ENCODE peak calls at places on chromosome 21, in five cellular contexts. Z, M, R, L and T are unnamed samples.
A peak's percentile ranks its signal among the peaks of the same experiment; 100 is the strongest.

GRCh38 chr21:36508948-36509347 is 29.0 kb upstream of the CLDN14 start:
- DNase-seq in M (peak; percentile 36), R (no peak), Z (no peak), L (no peak), T (no peak)

GRCh38 chr21:27802816-27803475 is 836.1 kb upstream of the ADAMTS5 start:
- DNase-seq in L (no peak), R (no peak), M (peak; percentile 70), Z (peak; percentile 50), T (no peak)

GRCh38 chr21:29053011-29053553 is 20.4 kb downstream of the CCT8 start:
- DNase-seq in M (no peak), L (no peak), R (no peak), Z (no peak), T (no peak)

GRCh38 chr21:20024727-20025126 is 973.5 kb upstream of the NCAM2 start:
- DNase-seq in L (no peak), M (no peak), Z (no peak), R (no peak), T (no peak)

GRCh38 chr21:43188712-43189151 is 19.9 kb downstream of the CRYAA start:
- DNase-seq in R (peak; percentile 30), M (no peak), Z (no peak), L (no peak), T (no peak)

GRCh38 chr21:31444061-31444460 is 100.0 kb upstream of the TIAM1 start:
- DNase-seq in L (no peak), R (peak; percentile 19), Z (peak; percentile 60), M (no peak), T (no peak)

GRCh38 chr21:24411429-24411828 is 1195.9 kb downstream of the MRPL39 start:
- DNase-seq in R (no peak), L (no peak), Z (no peak), M (no peak), T (no peak)

GRCh38 chr21:43467785-43468184 is 40.9 kb upstream of the SIK1 start:
- DNase-seq in M (peak; percentile 0), Z (no peak), L (no peak), R (no peak), T (no peak)

GRCh38 chr21:14545906-14546480 is at the start of gene SAMSN1:
- DNase-seq in L (peak; percentile 54), R (peak; percentile 76), Z (peak; percentile 35), M (peak; percentile 47), T (peak; percentile 82)

GRCh38 chr21:33198346-33199135 is 31.2 kb upstream of the IFNAR2 start:
- DNase-seq in Z (peak; percentile 67), R (no peak), L (peak; percentile 68), M (no peak), T (no peak)

GRCh38 chr21:33199516-33200217 is 30.1 kb upstream of the IFNAR2 start:
- DNase-seq in M (peak; percentile 95), Z (peak; percentile 95), R (peak; percentile 89), L (no peak), T (peak; percentile 80)

GRCh38 chr21:33201945-33202344 is 27.8 kb upstream of the IFNAR2 start:
- DNase-seq in M (no peak), L (no peak), Z (no peak), R (no peak), T (no peak)

GRCh38 chr21:33197546-33197945 is 32.2 kb upstream of the IFNAR2 start:
- DNase-seq in L (peak; percentile 77), Z (peak; percentile 21), M (no peak), R (no peak), T (no peak)

DNA sequence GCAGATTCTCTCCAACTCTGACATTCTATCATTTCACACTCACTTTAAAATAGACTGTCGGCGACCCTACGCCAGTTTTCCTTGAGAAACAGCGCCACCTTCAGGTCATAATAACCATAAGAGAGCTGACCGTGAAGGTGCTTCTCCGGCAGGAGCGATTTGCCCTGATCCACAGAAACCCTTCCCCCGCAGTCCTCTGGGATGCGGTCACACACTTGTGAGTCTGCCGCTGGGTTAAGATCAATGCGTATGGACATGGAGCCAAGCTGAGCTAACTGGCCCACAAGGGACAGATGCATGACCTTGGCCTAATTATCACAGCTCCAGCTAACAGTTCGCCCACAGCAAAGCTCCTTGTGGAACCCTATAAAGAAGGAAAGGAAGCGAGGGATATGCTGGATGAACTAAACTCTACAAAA is 32.8 kb upstream of the IFNAR2 start:
- DNase-seq in R (peak; percentile 53), M (peak; percentile 87), L (peak; percentile 78), Z (peak; percentile 75), T (no peak)
- H3K27ac ChIP-seq in R (no peak overlapping the region), M (no peak overlapping the region), L (peak overlapping the region; percentile 2), Z (no peak overlapping the region), T (no peak overlapping the region)

GRCh38 chr21:16424331-16424749 is 694.6 kb downstream of the USP25 start:
- DNase-seq in Z (peak; percentile 75), L (no peak), M (no peak), R (no peak), T (no peak)
- H3K4me3 ChIP-seq in Z (no peak overlapping the region), L (peak overlapping the region; percentile 50), M (no peak overlapping the region), R (no peak overlapping the region), T (no peak overlapping the region)

GRCh38 chr21:45515241-45516061 is 26.8 kb downstream of the SLC19A1 start:
- DNase-seq in L (peak; percentile 52), Z (no peak), M (peak; percentile 21), R (no peak), T (no peak)
- H3K4me1 ChIP-seq in L (no peaks in the 10 kb centered on the region), Z (no peaks in the 10 kb centered on the region), M (peaks cover 34% of the 10 kb centered on the region), R (no peaks in the 10 kb centered on the region), T (no peaks in the 10 kb centered on the region)

GRCh38 chr21:44957901-44958451 is 18.1 kb downstream of the SLX9 start:
- DNase-seq in Z (no peak), L (peak; percentile 56), R (no peak), M (no peak), T (no peak)

GRCh38 chr21:44957047-44957831 is 17.4 kb downstream of the SLX9 start:
- DNase-seq in R (no peak), M (no peak), L (peak; percentile 47), Z (no peak), T (no peak)

GRCh38 chr21:44960141-44961092 is 20.6 kb downstream of the SLX9 start:
- DNase-seq in Z (no peak), L (no peak), R (no peak), M (no peak), T (no peak)

GRCh38 chr21:44958471-44959191 is 18.8 kb downstream of the SLX9 start:
- DNase-seq in Z (peak; percentile 96), M (no peak), L (peak; percentile 80), R (peak; percentile 34), T (no peak)

DNA sequence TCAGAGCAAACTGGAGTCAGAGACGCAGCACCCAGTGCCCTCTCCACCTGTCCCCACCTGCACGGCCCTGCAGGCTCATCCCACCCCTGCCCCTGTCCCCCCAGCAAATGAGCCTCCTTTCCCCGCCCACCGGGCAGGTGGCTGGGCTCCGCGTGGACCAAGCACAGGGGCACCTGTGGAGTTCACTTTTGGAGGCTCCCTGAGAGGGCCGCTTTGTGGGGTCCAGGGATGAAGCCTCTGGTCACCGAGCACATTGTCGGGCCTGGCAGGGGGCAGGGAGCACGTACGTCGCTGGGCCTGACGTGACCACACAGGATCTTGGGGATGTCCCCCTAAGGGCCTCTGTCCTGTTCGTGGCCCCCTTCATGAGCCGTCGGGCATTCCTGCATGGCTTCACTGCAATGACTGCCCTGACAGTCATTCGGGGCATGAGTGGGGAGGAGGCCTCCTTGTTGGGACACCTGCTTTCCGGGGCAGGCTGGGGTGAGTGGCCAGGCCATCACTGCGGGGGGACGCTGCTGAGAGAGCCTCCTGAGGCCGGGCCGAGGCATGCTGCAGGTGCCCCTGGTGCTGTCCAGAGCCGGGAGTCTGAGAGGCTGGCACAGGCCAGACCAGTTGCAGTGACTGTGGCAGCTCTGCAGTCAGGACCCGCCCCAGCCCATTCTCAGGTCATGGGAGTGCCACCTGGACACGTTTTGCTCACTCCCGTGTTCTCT is 19.7 kb downstream of the SLX9 start:
- DNase-seq in Z (no peak), R (no peak), L (peak; percentile 52), M (no peak), T (no peak)
- H3K27ac ChIP-seq in Z (peak overlapping the region; percentile 26), R (peak overlapping the region; percentile 50), L (no peak overlapping the region), M (no peak overlapping the region), T (no peak overlapping the region)

DNA sequence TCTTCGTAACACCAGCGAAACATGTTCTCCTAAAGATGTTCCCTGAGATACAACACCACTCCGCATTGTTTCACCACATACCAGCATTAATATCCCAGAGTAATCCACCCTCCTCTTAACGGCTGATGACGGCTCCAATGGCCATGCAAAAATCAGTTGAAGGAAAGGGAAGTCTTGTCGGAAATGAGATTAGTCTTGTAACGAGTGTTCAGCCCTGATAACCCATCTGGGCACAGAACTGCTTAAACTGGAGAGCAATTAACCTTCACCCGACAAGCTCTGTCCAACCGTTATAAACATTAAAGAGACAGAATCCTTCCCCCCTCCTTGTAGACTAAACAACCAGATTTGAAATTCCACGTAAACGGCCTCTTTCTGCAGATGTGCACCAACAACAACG is 21.9 kb downstream of the ERG start:
- DNase-seq in R (no peak), Z (peak; percentile 47), L (no peak), M (no peak), T (no peak)
- H3K4me3 ChIP-seq in R (no peak overlapping the region), Z (no peak overlapping the region), L (no peak overlapping the region), M (no peak overlapping the region), T (no peak overlapping the region)

DNA sequence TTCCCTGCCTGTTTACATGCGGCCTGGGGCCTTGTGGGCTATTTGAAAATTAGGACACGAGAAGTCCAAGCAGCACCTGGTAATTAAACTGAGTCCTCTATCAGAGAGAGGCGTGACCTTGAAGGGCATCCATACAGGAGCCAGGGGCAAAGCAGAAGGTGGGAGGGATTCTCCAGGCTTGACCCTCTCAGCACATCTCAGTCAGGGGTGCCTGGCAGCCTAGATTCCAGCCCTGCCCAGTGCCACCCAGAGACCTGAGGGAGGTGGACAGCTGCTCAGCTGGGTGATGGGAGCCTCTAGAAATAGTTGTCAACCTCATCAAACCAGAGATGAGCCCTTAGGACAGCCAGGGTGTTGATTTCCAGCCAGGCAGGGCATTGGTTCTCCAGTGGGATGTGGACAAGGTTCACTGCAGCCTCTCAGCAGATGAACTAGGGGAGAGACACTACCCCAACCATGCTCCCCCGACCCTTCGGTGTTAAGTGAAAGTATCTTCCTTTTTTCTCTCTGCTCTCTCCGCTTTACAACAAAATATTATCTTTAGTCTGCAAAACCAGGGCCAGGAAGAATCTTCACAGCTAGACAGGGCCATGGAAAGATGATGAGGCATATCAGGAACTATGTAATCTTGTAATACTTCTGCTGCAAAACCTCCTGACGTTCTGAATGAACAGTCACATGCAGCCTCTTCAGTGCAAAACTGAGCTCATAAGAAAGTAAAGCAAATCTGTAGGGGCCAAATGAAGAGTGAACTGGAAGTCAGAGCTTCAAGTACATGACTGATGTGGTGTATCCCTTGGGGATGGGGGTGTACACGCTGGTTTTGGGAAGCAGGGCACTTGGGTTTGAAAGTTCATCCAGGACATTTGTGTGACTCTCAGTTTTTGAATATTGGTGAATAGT is 35.9 kb upstream of the ATP5PO start:
- DNase-seq in Z (peak; percentile 30), L (no peak), M (no peak), R (no peak), T (no peak)
- H3K4me1 ChIP-seq in Z (peaks cover 14% of the 10 kb centered on the region), L (no peaks in the 10 kb centered on the region), M (peaks cover 21% of the 10 kb centered on the region), R (peaks cover 22% of the 10 kb centered on the region), T (peaks cover 62% of the 10 kb centered on the region)